ENCODE peak calls at places on chromosomes 6 and 20, in four cellular contexts. P, N, W and C are unnamed samples.

GRCh38 chr6:11329841-11330765 is 97.6 kb upstream of the NEDD9 start:
- DNase-seq in W (no peak), N (no peak), P (no peak), C (no peak)

GRCh38 chr20:63366658-63367360 is 5.7 kb upstream of the CHRNA4 start:
- DNase-seq in W (no peak), P (no peak), N (no peak), C (no peak)

GRCh38 chr20:56433880-56434255 is 21.8 kb downstream of the CASS4 start:
- DNase-seq in N (peak; percentile 62), P (no peak), W (no peak), C (peak; percentile 94)

GRCh38 chr6:125611573-125612399 is 137.6 kb upstream of the HEY2 start:
- DNase-seq in P (no peak), N (peak; percentile 84), W (no peak), C (peak; percentile 10)

GRCh38 chr6:6152060-6152459 is 145.3 kb upstream of the NRN1 start:
- DNase-seq in W (no peak), P (no peak), N (no peak), C (no peak)

GRCh38 chr6:128807577-128807976 is 75.4 kb upstream of the LAMA2 start:
- DNase-seq in P (no peak), N (peak; percentile 65), W (peak; percentile 44), C (peak; percentile 61)

GRCh38 chr20:58231678-58232077 is 3.2 kb upstream of the ANKRD60 start:
- DNase-seq in P (no peak), W (no peak), N (peak; percentile 64), C (peak; percentile 30)

GRCh38 chr20:10079964-10080363 is 45.2 kb downstream of the ANKEF1 start:
- DNase-seq in P (no peak), N (peak; percentile 92), W (peak; percentile 58), C (peak; percentile 98)

GRCh38 chr6:137259349-137259748 is 40.2 kb upstream of the IFNGR1 start:
- DNase-seq in N (no peak), W (peak; percentile 51), P (no peak), C (no peak)

GRCh38 chr6:26016326-26017275 is 54.0 kb downstream of the TRIM38 start:
- DNase-seq in N (peak; percentile 51), P (peak; percentile 60), W (no peak), C (no peak)

GRCh38 chr6:144064831-144065668 is 30.3 kb downstream of the SF3B5 start:
- DNase-seq in W (no peak), N (no peak), P (no peak), C (no peak)

GRCh38 chr6:46989384-46989783 is 52.7 kb downstream of the ADGRF1 start:
- DNase-seq in P (no peak), W (no peak), N (no peak), C (no peak)

GRCh38 chr6:52407467-52407866 is 12.7 kb upstream of the EFHC1 start:
- DNase-seq in N (peak; percentile 74), W (peak; percentile 79), P (no peak), C (peak; percentile 63)

GRCh38 chr20:8398289-8399051 is 266.4 kb downstream of the PLCB1 start:
- DNase-seq in W (no peak), N (no peak), P (no peak), C (no peak)

GRCh38 chr20:33821270-33821836 is 10.2 kb downstream of the CHMP4B start:
- DNase-seq in P (no peak), W (peak; percentile 33), N (no peak), C (no peak)

GRCh38 chr6:1348675-1349074 is 36.8 kb downstream of the FOXQ1 start:
- DNase-seq in P (peak; percentile 63), N (no peak), W (no peak), C (peak; percentile 51)

GRCh38 chr20:47365023-47365764 is 8.7 kb upstream of the ZMYND8 start:
- DNase-seq in N (no peak), P (peak; percentile 6), W (no peak), C (no peak)

GRCh38 chr6:1264619-1265445 is 47.1 kb upstream of the FOXQ1 start:
- DNase-seq in W (no peak), P (no peak), N (no peak), C (no peak)

GRCh38 chr6:30615958-30616810 is 859 bp downstream of the PPP1R10 start:
- DNase-seq in N (peak; percentile 52), W (no peak), P (no peak), C (peak; percentile 41)

GRCh38 chr6:39377530-39377929 is 55.0 kb upstream of the KCNK16 start:
- DNase-seq in W (peak; percentile 64), P (peak; percentile 63), N (peak; percentile 88), C (peak; percentile 86)

GRCh38 chr6:137341721-137342195 is 122.6 kb upstream of the IFNGR1 start:
- DNase-seq in N (peak; percentile 46), P (peak; percentile 63), W (peak; percentile 59), C (peak; percentile 95)

GRCh38 chr20:58719258-58719657 is 26.7 kb downstream of the NPEPL1 start:
- DNase-seq in P (peak; percentile 20), W (no peak), N (no peak), C (no peak)

GRCh38 chr20:15100506-15101160 is 763.2 kb upstream of the FLRT3 start:
- DNase-seq in P (no peak), W (no peak), N (no peak), C (peak; percentile 84)

GRCh38 chr6:163860194-163861081 is 445.9 kb downstream of the QKI start:
- DNase-seq in N (peak; percentile 62), W (no peak), P (peak; percentile 60), C (peak; percentile 63)

GRCh38 chr6:75546401-75546800 is 52.8 kb upstream of the FILIP1 start:
- DNase-seq in W (peak; percentile 43), N (peak; percentile 79), P (no peak), C (peak; percentile 30)

GRCh38 chr6:37155394-37156312 is 14.3 kb upstream of the PIM1 start:
- DNase-seq in N (no peak), W (no peak), P (no peak), C (no peak)